ENCODE peak calls at places on chromosomes 11 and 22, in ten cellular contexts. One of them, this sample, is unnamed. For H3K27me3, the result is how much of the 10 kb centered on the place peaks cover.

GRCh38 chr11:1888811-1889526 is 2.7 kb downstream of the PRR33 start:
- DNase-seq in cardiac muscle cell: no peak
- DNase-seq in testis: no peak
- DNase-seq in MM.1S: no peak
- DNase-seq in thoracic aorta: no peak
- DNase-seq in heart left ventricle: peak
- DNase-seq in left ventricle myocardium inferior: no peak
- DNase-seq in dorsolateral prefrontal cortex: peak
- DNase-seq in ovary: no peak
- DNase-seq in uterus: peak
- DNase-seq in this sample: no peak

GRCh38 chr11:61637287-61637686 is 42.9 kb upstream of the DAGLA start:
- DNase-seq in cardiac muscle cell: no peak
- DNase-seq in testis: no peak
- DNase-seq in MM.1S: peak
- DNase-seq in thoracic aorta: no peak
- DNase-seq in heart left ventricle: no peak
- DNase-seq in left ventricle myocardium inferior: no peak
- DNase-seq in dorsolateral prefrontal cortex: no peak
- DNase-seq in ovary: no peak
- DNase-seq in uterus: no peak
- DNase-seq in this sample: no peak

GRCh38 chr11:93718057-93718563 is 23.2 kb downstream of the TAF1D start:
- DNase-seq in cardiac muscle cell: no peak
- DNase-seq in testis: no peak
- DNase-seq in MM.1S: no peak
- DNase-seq in thoracic aorta: no peak
- DNase-seq in heart left ventricle: no peak
- DNase-seq in left ventricle myocardium inferior: no peak
- DNase-seq in dorsolateral prefrontal cortex: no peak
- DNase-seq in ovary: no peak
- DNase-seq in uterus: no peak
- DNase-seq in this sample: peak

GRCh38 chr11:69398529-69399492 is 82.7 kb upstream of the LINC01488 start:
- DNase-seq in cardiac muscle cell: no peak
- DNase-seq in testis: no peak
- DNase-seq in MM.1S: no peak
- DNase-seq in thoracic aorta: no peak
- DNase-seq in heart left ventricle: no peak
- DNase-seq in left ventricle myocardium inferior: no peak
- DNase-seq in dorsolateral prefrontal cortex: no peak
- DNase-seq in ovary: no peak
- DNase-seq in uterus: no peak
- DNase-seq in this sample: no peak

GRCh38 chr22:46008836-46009596 is 32.1 kb upstream of the WNT7B start:
- DNase-seq in cardiac muscle cell: no peak
- DNase-seq in testis: no peak
- DNase-seq in MM.1S: no peak
- DNase-seq in thoracic aorta: no peak
- DNase-seq in heart left ventricle: peak
- DNase-seq in left ventricle myocardium inferior: peak
- DNase-seq in dorsolateral prefrontal cortex: no peak
- DNase-seq in ovary: no peak
- DNase-seq in uterus: peak
- DNase-seq in this sample: no peak

GRCh38 chr11:75262436-75262835 is 21.9 kb downstream of the TPBGL start:
- DNase-seq in cardiac muscle cell: no peak
- DNase-seq in testis: no peak
- DNase-seq in MM.1S: no peak
- DNase-seq in thoracic aorta: no peak
- DNase-seq in heart left ventricle: no peak
- DNase-seq in left ventricle myocardium inferior: no peak
- DNase-seq in dorsolateral prefrontal cortex: peak
- DNase-seq in ovary: peak
- DNase-seq in uterus: no peak
- DNase-seq in this sample: no peak

GRCh38 chr22:22248878-22249277 is 4.3 kb downstream of the VPREB1 start:
- DNase-seq in cardiac muscle cell: no peak
- DNase-seq in testis: no peak
- DNase-seq in MM.1S: peak
- DNase-seq in thoracic aorta: no peak
- DNase-seq in heart left ventricle: no peak
- DNase-seq in left ventricle myocardium inferior: no peak
- DNase-seq in dorsolateral prefrontal cortex: no peak
- DNase-seq in ovary: no peak
- DNase-seq in uterus: no peak
- DNase-seq in this sample: no peak

GRCh38 chr22:28716686-28717085 is 24.9 kb downstream of the CHEK2 start:
- DNase-seq in cardiac muscle cell: no peak
- DNase-seq in testis: no peak
- DNase-seq in MM.1S: no peak
- DNase-seq in thoracic aorta: no peak
- DNase-seq in heart left ventricle: no peak
- DNase-seq in left ventricle myocardium inferior: no peak
- DNase-seq in dorsolateral prefrontal cortex: no peak
- DNase-seq in ovary: no peak
- DNase-seq in uterus: no peak
- DNase-seq in this sample: no peak

DNA sequence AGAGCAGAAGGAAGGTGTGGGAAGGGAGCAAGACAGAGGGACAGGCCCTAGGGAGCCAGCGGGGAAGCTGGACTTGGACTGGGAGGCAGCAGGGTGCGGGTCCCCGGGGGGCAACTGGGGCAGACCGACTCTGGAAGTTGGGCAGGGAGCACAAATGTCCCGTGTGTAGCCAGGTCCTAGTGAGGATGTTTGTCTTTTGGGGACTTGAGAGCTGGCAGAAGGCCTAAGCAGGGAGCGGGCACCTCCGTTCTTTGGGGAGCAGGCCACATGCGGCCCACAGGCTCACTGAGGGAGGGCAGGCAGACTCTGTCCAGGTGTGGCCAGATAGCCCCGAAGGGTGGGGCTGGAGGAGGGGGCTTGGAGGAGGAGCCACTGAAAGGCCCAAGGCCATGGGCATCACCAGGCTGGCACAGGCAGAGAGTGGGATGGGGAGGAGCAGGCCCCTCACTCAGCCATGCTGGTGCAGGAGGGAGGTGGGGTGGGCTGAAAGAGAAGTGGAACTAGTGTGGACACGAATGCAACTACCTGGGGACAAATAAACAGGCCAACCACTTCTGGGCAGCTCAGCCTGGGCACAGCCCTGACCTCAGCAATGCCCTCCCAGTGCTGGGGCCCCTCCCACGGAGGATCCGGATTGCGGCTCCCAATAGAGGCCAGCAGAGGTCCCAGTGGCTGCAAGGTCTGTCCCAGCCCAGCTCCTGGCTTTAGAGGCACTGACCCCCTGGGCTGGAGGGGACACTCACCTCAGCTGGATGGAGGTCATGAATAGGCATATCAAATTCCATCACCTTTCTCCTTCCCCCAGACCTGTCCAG is 1.3 kb upstream of the SCARF2 start:
- DNase-seq in cardiac muscle cell: peak
- DNase-seq in testis: no peak
- DNase-seq in MM.1S: no peak
- DNase-seq in thoracic aorta: no peak
- DNase-seq in heart left ventricle: peak
- DNase-seq in left ventricle myocardium inferior: no peak
- DNase-seq in dorsolateral prefrontal cortex: peak
- DNase-seq in ovary: peak
- DNase-seq in uterus: no peak
- DNase-seq in this sample: no peak
- H3K27me3 ChIP-seq in cardiac muscle cell: under half
- H3K27me3 ChIP-seq in testis: under half
- H3K27me3 ChIP-seq in MM.1S: under half
- H3K27me3 ChIP-seq in thoracic aorta: under half
- H3K27me3 ChIP-seq in heart left ventricle: under half
- H3K27me3 ChIP-seq in left ventricle myocardium inferior: under half
- H3K27me3 ChIP-seq in dorsolateral prefrontal cortex: under half
- H3K27me3 ChIP-seq in ovary: under half
- H3K27me3 ChIP-seq in uterus: under half
- H3K27me3 ChIP-seq in this sample: under half

DNA sequence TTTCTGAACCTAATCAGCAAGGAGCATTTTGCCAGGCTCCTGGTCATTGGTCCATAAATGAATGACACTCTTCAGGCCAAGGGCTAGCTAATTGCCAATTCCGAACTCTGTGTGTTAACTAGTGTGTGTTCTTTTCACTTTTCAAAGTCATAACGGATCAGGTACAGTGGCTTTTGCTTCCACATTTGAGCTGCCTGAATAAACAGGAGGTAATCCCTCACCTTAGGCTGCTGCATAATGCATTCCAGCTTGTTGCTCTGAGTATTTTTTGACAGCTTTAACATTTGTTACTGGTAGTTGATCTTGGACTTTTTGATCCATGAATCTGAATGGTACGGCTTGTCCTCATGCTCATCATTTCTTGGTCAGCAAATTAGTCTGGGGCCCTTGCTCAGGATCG is 485.1 kb downstream of the CNTN5 start:
- DNase-seq in cardiac muscle cell: no peak
- DNase-seq in testis: no peak
- DNase-seq in MM.1S: no peak
- DNase-seq in thoracic aorta: no peak
- DNase-seq in heart left ventricle: no peak
- DNase-seq in left ventricle myocardium inferior: no peak
- DNase-seq in dorsolateral prefrontal cortex: no peak
- DNase-seq in ovary: no peak
- DNase-seq in uterus: no peak
- DNase-seq in this sample: no peak
- TF ChIP-seq CTCF in cardiac muscle cell: no peak
- TF ChIP-seq CTCF in testis: no peak
- TF ChIP-seq CTCF in MM.1S: no peak
- TF ChIP-seq CTCF in thoracic aorta: no peak
- TF ChIP-seq CTCF in heart left ventricle: no peak
- TF ChIP-seq CTCF in left ventricle myocardium inferior: no peak
- TF ChIP-seq CTCF in dorsolateral prefrontal cortex: no peak
- TF ChIP-seq CTCF in ovary: no peak
- TF ChIP-seq CTCF in uterus: no peak
- TF ChIP-seq CTCF in this sample: no peak

GRCh38 chr11:118908931-118909618 is 16.7 kb downstream of the BCL9L start:
- DNase-seq in cardiac muscle cell: peak
- DNase-seq in testis: peak
- DNase-seq in MM.1S: no peak
- DNase-seq in thoracic aorta: no peak
- DNase-seq in heart left ventricle: peak
- DNase-seq in left ventricle myocardium inferior: peak
- DNase-seq in dorsolateral prefrontal cortex: peak
- DNase-seq in ovary: peak
- DNase-seq in uterus: peak
- DNase-seq in this sample: no peak

GRCh38 chr11:118910309-118911112 is 15.2 kb downstream of the BCL9L start:
- DNase-seq in cardiac muscle cell: peak
- DNase-seq in testis: peak
- DNase-seq in MM.1S: no peak
- DNase-seq in thoracic aorta: no peak
- DNase-seq in heart left ventricle: peak
- DNase-seq in left ventricle myocardium inferior: peak
- DNase-seq in dorsolateral prefrontal cortex: no peak
- DNase-seq in ovary: peak
- DNase-seq in uterus: peak
- DNase-seq in this sample: no peak

GRCh38 chr11:118908264-118908663 is 17.5 kb downstream of the BCL9L start:
- DNase-seq in cardiac muscle cell: no peak
- DNase-seq in testis: no peak
- DNase-seq in MM.1S: no peak
- DNase-seq in thoracic aorta: no peak
- DNase-seq in heart left ventricle: peak
- DNase-seq in left ventricle myocardium inferior: no peak
- DNase-seq in dorsolateral prefrontal cortex: no peak
- DNase-seq in ovary: peak
- DNase-seq in uterus: no peak
- DNase-seq in this sample: no peak

GRCh38 chr11:118911113-118911879 is 14.4 kb downstream of the BCL9L start:
- DNase-seq in cardiac muscle cell: no peak
- DNase-seq in testis: no peak
- DNase-seq in MM.1S: no peak
- DNase-seq in thoracic aorta: no peak
- DNase-seq in heart left ventricle: peak
- DNase-seq in left ventricle myocardium inferior: no peak
- DNase-seq in dorsolateral prefrontal cortex: no peak
- DNase-seq in ovary: peak
- DNase-seq in uterus: peak
- DNase-seq in this sample: no peak

DNA sequence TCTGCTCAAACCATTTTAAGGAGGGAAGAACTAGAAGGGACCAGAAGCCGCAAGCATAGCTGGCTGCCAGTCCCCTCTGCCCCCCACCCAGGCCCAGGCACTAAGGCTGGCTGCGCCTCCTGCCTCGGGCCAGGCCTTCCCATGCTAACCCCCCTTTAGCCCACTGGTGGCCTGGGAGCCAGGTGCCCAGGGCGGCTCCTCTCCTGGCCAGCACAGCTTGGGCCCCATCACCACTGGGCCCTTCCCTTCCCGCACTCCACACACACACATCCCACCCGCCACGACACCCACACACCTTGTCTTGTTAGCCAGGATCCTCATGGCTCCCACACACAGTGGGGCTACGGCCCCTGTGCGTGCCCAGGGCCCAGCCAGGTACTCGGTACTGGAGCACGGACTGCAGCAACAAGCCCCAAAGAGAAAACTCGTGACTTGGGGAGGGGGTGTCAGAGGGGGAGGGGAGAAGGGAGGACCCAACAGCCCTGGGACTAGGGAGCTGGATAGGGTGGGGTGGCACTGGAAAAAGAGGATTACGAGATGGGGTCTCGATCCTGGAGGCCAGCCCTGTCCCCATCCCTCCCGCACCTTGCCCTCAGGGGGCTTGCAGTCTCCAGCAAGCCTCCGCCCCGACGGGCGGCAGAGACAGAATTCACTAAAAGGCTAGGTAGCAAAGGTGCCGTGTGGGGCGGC is 16.0 kb downstream of the BCL9L start:
- DNase-seq in cardiac muscle cell: no peak
- DNase-seq in testis: no peak
- DNase-seq in MM.1S: no peak
- DNase-seq in thoracic aorta: no peak
- DNase-seq in heart left ventricle: no peak
- DNase-seq in left ventricle myocardium inferior: no peak
- DNase-seq in dorsolateral prefrontal cortex: no peak
- DNase-seq in ovary: no peak
- DNase-seq in uterus: no peak
- DNase-seq in this sample: no peak
- H3K4me3 ChIP-seq in cardiac muscle cell: peak
- H3K4me3 ChIP-seq in testis: peak
- H3K4me3 ChIP-seq in MM.1S: no peak
- H3K4me3 ChIP-seq in thoracic aorta: peak
- H3K4me3 ChIP-seq in heart left ventricle: peak
- H3K4me3 ChIP-seq in left ventricle myocardium inferior: peak
- H3K4me3 ChIP-seq in dorsolateral prefrontal cortex: peak
- H3K4me3 ChIP-seq in ovary: peak
- H3K4me3 ChIP-seq in uterus: peak
- H3K4me3 ChIP-seq in this sample: no peak

GRCh38 chr22:41117127-41117965 is 25.0 kb downstream of the EP300 start:
- DNase-seq in cardiac muscle cell: no peak
- DNase-seq in testis: no peak
- DNase-seq in MM.1S: no peak
- DNase-seq in thoracic aorta: no peak
- DNase-seq in heart left ventricle: no peak
- DNase-seq in left ventricle myocardium inferior: no peak
- DNase-seq in dorsolateral prefrontal cortex: no peak
- DNase-seq in ovary: no peak
- DNase-seq in uterus: no peak
- DNase-seq in this sample: no peak

GRCh38 chr22:41110968-41111367 is 18.6 kb downstream of the EP300 start:
- DNase-seq in cardiac muscle cell: no peak
- DNase-seq in testis: no peak
- DNase-seq in MM.1S: no peak
- DNase-seq in thoracic aorta: no peak
- DNase-seq in heart left ventricle: no peak
- DNase-seq in left ventricle myocardium inferior: no peak
- DNase-seq in dorsolateral prefrontal cortex: no peak
- DNase-seq in ovary: no peak
- DNase-seq in uterus: no peak
- DNase-seq in this sample: no peak

GRCh38 chr22:41116342-41116741 is 23.9 kb downstream of the EP300 start:
- DNase-seq in cardiac muscle cell: no peak
- DNase-seq in testis: no peak
- DNase-seq in MM.1S: no peak
- DNase-seq in thoracic aorta: no peak
- DNase-seq in heart left ventricle: no peak
- DNase-seq in left ventricle myocardium inferior: no peak
- DNase-seq in dorsolateral prefrontal cortex: no peak
- DNase-seq in ovary: no peak
- DNase-seq in uterus: no peak
- DNase-seq in this sample: no peak
- H3K27me3 ChIP-seq in cardiac muscle cell: under half
- H3K27me3 ChIP-seq in testis: under half
- H3K27me3 ChIP-seq in MM.1S: under half
- H3K27me3 ChIP-seq in thoracic aorta: under half
- H3K27me3 ChIP-seq in heart left ventricle: under half
- H3K27me3 ChIP-seq in left ventricle myocardium inferior: under half
- H3K27me3 ChIP-seq in dorsolateral prefrontal cortex: under half
- H3K27me3 ChIP-seq in ovary: under half
- H3K27me3 ChIP-seq in uterus: under half
- H3K27me3 ChIP-seq in this sample: under half